ENCODE peak calls at places on chromosomes 7 and 10, in eight cellular contexts. M is fibroblast of pulmonary artery; A is neural crest cell; O is CD8-positive, alpha-beta memory T cell; J is caudate nucleus; V is activated CD4-positive, alpha-beta T cell treated with anti-CD3 and anti-CD28 coated beads, Interleukin-2, amount 50 U/mL, for 48 hours; Z is cardiac fibroblast; N is T-helper 1 cell. X is an unnamed sample.

GRCh38 chr7:130369110-130369711 is 11.1 kb upstream of the CPA1 start:
- DNase-seq in M (peak), A (no peak), O (no peak), J (no peak), V (no peak), Z (peak), N (no peak), X (no peak)

GRCh38 chr7:108253275-108254044 is 123.3 kb upstream of the LAMB4 start:
- DNase-seq in M (peak), A (no peak), O (no peak), J (no peak), V (no peak), Z (peak), N (no peak), X (no peak)

GRCh38 chr10:119896937-119897336 is 4.4 kb downstream of the SEC23IP start:
- DNase-seq in M (peak), A (no peak), O (no peak), J (peak), V (no peak), Z (peak), N (no peak), X (no peak)

GRCh38 chr10:119496282-119496681 is 46.2 kb downstream of the RGS10 start:
- DNase-seq in M (no peak), A (no peak), O (no peak), J (no peak), V (peak), Z (no peak), N (no peak), X (no peak)

GRCh38 chr10:42753507-42754154 is 29.0 kb upstream of the BMS1 start:
- DNase-seq in M (no peak), A (no peak), O (no peak), J (no peak), V (peak), Z (no peak), N (no peak), X (no peak)

GRCh38 chr10:68435803-68436202 is 28.7 kb upstream of the RUFY2 start:
- DNase-seq in M (no peak), A (no peak), O (no peak), J (no peak), V (no peak), Z (no peak), N (no peak), X (no peak)

GRCh38 chr7:141072548-141073172 is 1.2 kb upstream of the TMEM178B start:
- DNase-seq in M (peak), A (peak), O (no peak), J (peak), V (peak), Z (peak), N (no peak), X (no peak)

GRCh38 chr7:44638611-44639557 is 32.5 kb downstream of the OGDH start:
- DNase-seq in M (peak), A (no peak), O (peak), J (no peak), V (peak), Z (peak), N (peak), X (no peak)

GRCh38 chr10:125661942-125662515 is 20.9 kb downstream of the TEX36 start:
- DNase-seq in M (peak), A (no peak), O (no peak), J (no peak), V (no peak), Z (peak), N (no peak), X (no peak)

GRCh38 chr7:121019018-121019417 is 30.5 kb downstream of the CPED1 start:
- DNase-seq in M (peak), A (no peak), O (no peak), J (no peak), V (no peak), Z (peak), N (no peak), X (no peak)

GRCh38 chr7:73520673-73521635 is 1.1 kb downstream of the BAZ1B start:
- DNase-seq in M (peak), A (peak), O (no peak), J (peak), V (peak), Z (peak), N (no peak), X (no peak)

GRCh38 chr10:113897693-113898618 is 43.5 kb downstream of the NHLRC2 start:
- DNase-seq in M (no peak), A (no peak), O (no peak), J (no peak), V (no peak), Z (no peak), N (no peak), X (no peak)

GRCh38 chr10:42304341-42304740 is 334.0 kb downstream of the ZNF33B start:
- DNase-seq in M (no peak), A (no peak), O (no peak), J (no peak), V (no peak), Z (no peak), N (no peak), X (no peak)

GRCh38 chr7:38820571-38820970 is 88.4 kb downstream of the VPS41 start:
- DNase-seq in M (no peak), A (no peak), O (no peak), J (no peak), V (no peak), Z (no peak), N (no peak), X (no peak)

GRCh38 chr7:54833021-54833467 is 74.0 kb upstream of the SEC61G start:
- DNase-seq in M (no peak), A (no peak), O (no peak), J (peak), V (no peak), Z (no peak), N (no peak), X (no peak)

GRCh38 chr10:109996225-109996624 is 11.6 kb upstream of the ADD3 start:
- DNase-seq in M (no peak), A (no peak), O (no peak), J (no peak), V (no peak), Z (no peak), N (no peak), X (no peak)

GRCh38 chr7:129098409-129099084 is 43.6 kb upstream of the TNPO3 start:
- DNase-seq in M (no peak), A (no peak), O (no peak), J (no peak), V (no peak), Z (no peak), N (no peak), X (no peak)

GRCh38 chr7:24821045-24821853 is 64.0 kb upstream of the GSDME start:
- DNase-seq in M (peak), A (no peak), O (peak), J (no peak), V (peak), Z (peak), N (peak), X (no peak)

GRCh38 chr7:77863860-77864259 is 65.3 kb downstream of the PHTF2 start:
- DNase-seq in M (no peak), A (no peak), O (no peak), J (no peak), V (no peak), Z (no peak), N (no peak), X (no peak)

GRCh38 chr7:33196194-33196593 is 66.8 kb downstream of the BBS9 start:
- DNase-seq in M (peak), A (no peak), O (no peak), J (no peak), V (no peak), Z (peak), N (no peak), X (no peak)

GRCh38 chr7:1989049-1989860 is 243.5 kb downstream of the MAD1L1 start:
- DNase-seq in M (no peak), A (no peak), O (no peak), J (no peak), V (no peak), Z (no peak), N (no peak), X (no peak)

GRCh38 chr10:17617031-17617911 is at the start of gene HACD1:
- DNase-seq in M (peak), A (peak), O (peak), J (peak), V (peak), Z (peak), N (peak), X (no peak)

GRCh38 chr7:117808273-117808868 is 64.9 kb downstream of the CTTNBP2 start:
- DNase-seq in M (no peak), A (no peak), O (no peak), J (peak), V (no peak), Z (no peak), N (no peak), X (no peak)

GRCh38 chr10:3907514-3907913 is 122.5 kb upstream of the KLF6 start:
- DNase-seq in M (no peak), A (no peak), O (no peak), J (no peak), V (no peak), Z (peak), N (no peak), X (no peak)

GRCh38 chr7:14786314-14786895 is 116.1 kb downstream of the DGKB start:
- DNase-seq in M (no peak), A (no peak), O (no peak), J (no peak), V (no peak), Z (no peak), N (no peak), X (no peak)

GRCh38 chr10:33334170-33334838 is at the start of gene NRP1:
- DNase-seq in M (no peak), A (peak), O (no peak), J (no peak), V (peak), Z (no peak), N (no peak), X (no peak)

GRCh38 chr10:63699785-63700184 is 178.6 kb downstream of the REEP3 start:
- DNase-seq in M (peak), A (no peak), O (no peak), J (no peak), V (no peak), Z (peak), N (no peak), X (no peak)

GRCh38 chr7:107463139-107464078 is 6.4 kb upstream of the GPR22 start:
- DNase-seq in M (peak), A (peak), O (peak), J (peak), V (peak), Z (peak), N (peak), X (no peak)

GRCh38 chr7:85749715-85750453 is 563.0 kb upstream of the SEMA3D start:
- DNase-seq in M (no peak), A (no peak), O (no peak), J (no peak), V (no peak), Z (no peak), N (no peak), X (no peak)

GRCh38 chr7:80896856-80897598 is 21.8 kb downstream of the SEMA3C start:
- DNase-seq in M (no peak), A (no peak), O (no peak), J (no peak), V (no peak), Z (no peak), N (no peak), X (no peak)

GRCh38 chr10:122282909-122283308 is 11.8 kb downstream of the BTBD16 start:
- DNase-seq in M (no peak), A (no peak), O (no peak), J (no peak), V (no peak), Z (no peak), N (no peak), X (no peak)

GRCh38 chr10:114208351-114208750 is 29.2 kb downstream of the TDRD1 start:
- DNase-seq in M (no peak), A (no peak), O (no peak), J (no peak), V (no peak), Z (no peak), N (no peak), X (no peak)

GRCh38 chr10:118259288-118259906 is 82.7 kb downstream of the FAM204A start:
- DNase-seq in M (peak), A (peak), O (no peak), J (no peak), V (peak), Z (peak), N (peak), X (no peak)

X was measured in mesenteric fat pad.